ENCODE peak calls at places on chromosomes 7 and 10, in four cellular contexts. M, U, Q and X are unnamed samples.

GRCh38 chr7:139648617-139648932 is 125.1 kb downstream of the CLEC2L start:
- DNase-seq in M (no peak), U (no peak), Q (no peak), X (no peak)

GRCh38 chr10:117078168-117078837 is 59.8 kb downstream of the VAX1 start:
- DNase-seq in Q (no peak), M (no peak), U (no peak), X (peak; percentile 92)

GRCh38 chr10:3639546-3639945 is 145.5 kb downstream of the KLF6 start:
- DNase-seq in Q (no peak), M (no peak), U (no peak), X (no peak)

GRCh38 chr7:84912537-84912936 is 274.3 kb downstream of the SEMA3D start:
- DNase-seq in U (no peak), M (no peak), Q (no peak), X (no peak)

GRCh38 chr10:59397971-59398370 is 35.6 kb upstream of the FAM13C start:
- DNase-seq in U (no peak), M (no peak), Q (no peak), X (no peak)

GRCh38 chr10:114766470-114766869 is 55.1 kb upstream of the FHIP2A start:
- DNase-seq in M (no peak), Q (no peak), U (no peak), X (no peak)

GRCh38 chr7:158141221-158141582 is 446.4 kb downstream of the PTPRN2 start:
- DNase-seq in Q (no peak), U (no peak), M (no peak), X (no peak)

GRCh38 chr10:60722623-60723022 is 55.7 kb upstream of the CDK1 start:
- DNase-seq in U (no peak), Q (no peak), M (no peak), X (no peak)

GRCh38 chr10:43926371-43926770 is 277.7 kb upstream of the ZNF32 start:
- DNase-seq in Q (no peak), U (no peak), M (no peak), X (no peak)

GRCh38 chr7:157136372-157136771 is 2.4 kb upstream of the UBE3C start:
- DNase-seq in U (no peak), Q (no peak), M (peak; percentile 65), X (no peak)

GRCh38 chr10:101630420-101630920 is 42.3 kb downstream of the DPCD start:
- DNase-seq in M (no peak), U (no peak), Q (no peak), X (no peak)

DNA sequence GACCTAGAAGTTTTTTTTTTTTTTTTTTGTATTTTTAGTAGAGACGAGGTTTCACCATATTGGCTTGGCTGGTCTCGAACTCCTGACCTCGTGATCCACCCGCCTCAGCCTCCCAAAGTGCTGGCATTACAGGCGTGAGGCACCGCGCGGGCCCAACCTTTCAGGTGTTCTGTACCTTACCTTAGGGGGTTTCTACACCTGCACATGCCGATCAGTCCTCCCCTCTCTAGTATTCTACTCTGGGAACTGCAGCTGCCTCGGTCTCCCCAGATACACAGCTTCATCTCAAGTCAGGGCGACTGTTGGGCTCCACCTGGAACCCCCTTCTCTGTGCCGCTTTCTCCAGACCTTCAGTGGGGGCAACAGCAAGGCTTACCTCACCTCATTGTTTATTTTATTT is 79.9 kb downstream of the TACC2 start:
- DNase-seq in Q (no peak), M (no peak), U (no peak), X (no peak)
- TF ChIP-seq ATF3 in Q (no peak), M (no peak), U (no peak), X (no peak)

DNA sequence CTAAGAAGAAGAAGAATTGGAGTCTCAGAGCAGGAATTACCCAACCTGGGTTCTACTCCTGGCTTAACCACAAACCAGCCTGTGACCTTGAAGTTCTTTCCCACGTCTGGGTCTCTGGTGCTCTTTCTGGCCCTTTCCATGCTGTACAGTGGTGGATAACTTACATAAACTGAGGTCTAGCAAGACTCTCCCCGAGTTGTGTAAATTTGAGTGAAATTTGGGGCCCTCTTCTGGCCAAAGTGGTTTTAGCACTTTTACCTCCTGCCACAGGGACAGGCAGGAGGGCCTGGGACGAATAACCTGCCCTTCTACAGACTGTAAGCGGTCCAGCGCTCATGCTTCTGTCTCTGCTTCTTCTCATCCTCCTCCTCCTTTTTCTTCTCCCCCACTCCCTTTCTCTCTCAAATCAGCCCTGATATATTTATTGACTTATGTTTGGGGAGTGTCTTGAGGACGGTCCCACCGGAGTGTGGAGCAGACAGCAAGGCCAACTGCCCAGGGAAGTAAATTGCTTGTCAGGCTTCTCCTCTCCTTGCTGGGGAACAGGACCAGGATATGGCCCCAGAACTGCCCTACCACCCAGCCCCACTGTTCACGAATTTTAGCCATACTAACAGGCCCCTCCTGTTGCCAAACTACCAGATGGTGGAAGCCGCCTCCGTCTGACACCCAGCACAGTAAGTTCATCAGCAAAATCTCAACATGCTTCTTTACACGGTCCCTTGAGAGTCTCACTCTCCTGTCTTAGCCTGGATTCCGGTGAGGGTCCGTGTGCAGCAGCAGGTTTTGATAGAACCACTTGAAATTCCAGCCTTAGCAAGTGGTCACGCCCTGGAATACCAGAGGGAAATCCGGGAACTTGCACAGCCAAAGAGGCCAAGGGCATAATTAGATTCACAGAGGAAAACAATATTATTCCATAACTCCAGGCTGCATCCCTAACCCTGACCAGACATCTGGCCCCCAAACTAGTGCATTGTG is 4.1 kb upstream of the SH3PXD2A start:
- DNase-seq in M (peak; percentile 57), U (peak; percentile 24), Q (peak; percentile 46), X (peak; percentile 50)
- TF ChIP-seq EGR1 in M (no peak), U (no peak), Q (no peak), X (no peak)

DNA sequence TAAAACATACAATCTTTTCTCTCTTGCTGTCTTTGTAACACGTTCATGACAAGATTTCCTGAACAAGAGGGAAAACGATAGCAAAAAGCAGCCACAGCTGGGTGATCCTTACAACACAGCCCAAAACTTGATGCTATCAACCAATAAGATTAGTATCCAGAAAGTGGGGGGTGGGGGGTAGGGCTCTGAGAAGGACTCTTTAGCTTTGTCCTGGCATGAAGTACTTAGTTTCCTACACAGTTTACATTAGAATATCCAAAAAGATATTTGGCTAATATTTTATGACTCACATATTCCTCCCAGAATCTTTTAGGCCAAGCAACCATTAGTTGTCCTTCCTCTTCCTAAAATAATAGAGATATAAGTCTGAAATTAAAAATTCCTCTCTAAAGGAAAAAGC is 23.0 kb upstream of the LRRC17 start:
- DNase-seq in M (no peak), Q (no peak), U (no peak), X (no peak)
- H3K9ac ChIP-seq in M (no peak overlapping the region), Q (no peak overlapping the region), U (no peak overlapping the region), X (no peak overlapping the region)

DNA sequence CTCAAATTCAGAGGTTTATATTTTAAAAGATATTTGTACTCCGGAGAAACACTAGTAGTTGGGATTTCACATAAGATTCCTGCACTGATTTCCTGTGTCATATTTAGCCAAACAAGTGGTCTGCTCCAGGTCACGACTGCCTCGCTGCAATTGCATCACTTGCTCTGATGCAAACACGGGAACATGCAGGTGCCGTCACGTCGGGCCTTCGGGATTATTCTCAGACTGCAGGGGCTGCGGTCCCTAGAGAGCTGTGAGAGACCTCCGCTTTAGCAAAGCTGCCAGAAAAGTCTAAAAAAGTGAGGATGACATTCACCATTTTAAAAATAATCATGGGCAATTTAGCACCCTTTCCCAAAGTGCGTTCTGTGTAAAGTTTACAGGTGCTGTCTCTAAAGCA is 93.5 kb upstream of the DDC start:
- DNase-seq in U (no peak), M (no peak), Q (no peak), X (no peak)
- TF ChIP-seq ATF3 in U (no peak), M (no peak), Q (no peak), X (no peak)